ENCODE peak calls at places on chromosomes 13 and 19, in eight cellular contexts. One of them, this sample, is unnamed.

GRCh38 chr19:2720777-2721569 is at the start of gene DIRAS1:
- DNase-seq in A172: no peak
- DNase-seq in activated CD4-positive, alpha-beta T cell treated with anti-CD3 and anti-CD28 coated beads for 24 hours: no peak
- DNase-seq in hippocampal formation: no peak
- DNase-seq in GM23248: peak; percentile 26
- DNase-seq in stimulated activated CD8-positive, alpha-beta memory T cell treated with anti-CD3 and anti-CD28 coated beads, Interleukin-15, amount 100 ng/mL, for 1 hour: no peak
- DNase-seq in T-helper 9 cell: no peak
- DNase-seq in AG10803: no peak
- DNase-seq in this sample: no peak

GRCh38 chr19:34193876-34194275 is 21.6 kb downstream of the LSM14A start:
- DNase-seq in stimulated activated CD8-positive, alpha-beta memory T cell treated with anti-CD3 and anti-CD28 coated beads, Interleukin-15, amount 100 ng/mL, for 1 hour: no peak
- DNase-seq in GM23248: no peak
- DNase-seq in A172: no peak
- DNase-seq in T-helper 9 cell: no peak
- DNase-seq in hippocampal formation: no peak
- DNase-seq in AG10803: no peak
- DNase-seq in activated CD4-positive, alpha-beta T cell treated with anti-CD3 and anti-CD28 coated beads for 24 hours: no peak
- DNase-seq in this sample: no peak

GRCh38 chr13:37009692-37010091 is 9.1 kb downstream of the EXOSC8 start:
- DNase-seq in AG10803: no peak
- DNase-seq in hippocampal formation: no peak
- DNase-seq in GM23248: no peak
- DNase-seq in A172: no peak
- DNase-seq in stimulated activated CD8-positive, alpha-beta memory T cell treated with anti-CD3 and anti-CD28 coated beads, Interleukin-15, amount 100 ng/mL, for 1 hour: no peak
- DNase-seq in T-helper 9 cell: no peak
- DNase-seq in activated CD4-positive, alpha-beta T cell treated with anti-CD3 and anti-CD28 coated beads for 24 hours: no peak
- DNase-seq in this sample: no peak

GRCh38 chr13:36616706-36617105 is 57.1 kb upstream of the SERTM1 start:
- DNase-seq in GM23248: no peak
- DNase-seq in T-helper 9 cell: no peak
- DNase-seq in stimulated activated CD8-positive, alpha-beta memory T cell treated with anti-CD3 and anti-CD28 coated beads, Interleukin-15, amount 100 ng/mL, for 1 hour: no peak
- DNase-seq in activated CD4-positive, alpha-beta T cell treated with anti-CD3 and anti-CD28 coated beads for 24 hours: no peak
- DNase-seq in A172: no peak
- DNase-seq in AG10803: no peak
- DNase-seq in hippocampal formation: no peak
- DNase-seq in this sample: no peak

GRCh38 chr13:99896712-99897440 is 74.7 kb downstream of the ZIC5 start:
- DNase-seq in AG10803: no peak
- DNase-seq in activated CD4-positive, alpha-beta T cell treated with anti-CD3 and anti-CD28 coated beads for 24 hours: no peak
- DNase-seq in hippocampal formation: no peak
- DNase-seq in GM23248: no peak
- DNase-seq in stimulated activated CD8-positive, alpha-beta memory T cell treated with anti-CD3 and anti-CD28 coated beads, Interleukin-15, amount 100 ng/mL, for 1 hour: no peak
- DNase-seq in T-helper 9 cell: no peak
- DNase-seq in A172: no peak
- DNase-seq in this sample: no peak

GRCh38 chr13:19981685-19982238 is 23.2 kb downstream of the ZMYM2 start:
- DNase-seq in activated CD4-positive, alpha-beta T cell treated with anti-CD3 and anti-CD28 coated beads for 24 hours: no peak
- DNase-seq in hippocampal formation: no peak
- DNase-seq in stimulated activated CD8-positive, alpha-beta memory T cell treated with anti-CD3 and anti-CD28 coated beads, Interleukin-15, amount 100 ng/mL, for 1 hour: no peak
- DNase-seq in A172: no peak
- DNase-seq in GM23248: no peak
- DNase-seq in AG10803: no peak
- DNase-seq in T-helper 9 cell: no peak
- DNase-seq in this sample: no peak

GRCh38 chr13:48334534-48335127 is 31.1 kb downstream of the RB1 start:
- DNase-seq in AG10803: peak; percentile 41
- DNase-seq in activated CD4-positive, alpha-beta T cell treated with anti-CD3 and anti-CD28 coated beads for 24 hours: no peak
- DNase-seq in A172: peak; percentile 21
- DNase-seq in GM23248: peak; percentile 59
- DNase-seq in hippocampal formation: peak; percentile 63
- DNase-seq in T-helper 9 cell: no peak
- DNase-seq in stimulated activated CD8-positive, alpha-beta memory T cell treated with anti-CD3 and anti-CD28 coated beads, Interleukin-15, amount 100 ng/mL, for 1 hour: no peak
- DNase-seq in this sample: no peak

GRCh38 chr13:29782798-29783197 is 67.6 kb downstream of the UBL3 start:
- DNase-seq in A172: no peak
- DNase-seq in GM23248: peak; percentile 28
- DNase-seq in AG10803: no peak
- DNase-seq in stimulated activated CD8-positive, alpha-beta memory T cell treated with anti-CD3 and anti-CD28 coated beads, Interleukin-15, amount 100 ng/mL, for 1 hour: no peak
- DNase-seq in activated CD4-positive, alpha-beta T cell treated with anti-CD3 and anti-CD28 coated beads for 24 hours: no peak
- DNase-seq in T-helper 9 cell: no peak
- DNase-seq in hippocampal formation: no peak
- DNase-seq in this sample: peak; percentile 16

GRCh38 chr13:88411696-88412095 is 740.5 kb downstream of the SLITRK5 start:
- DNase-seq in GM23248: no peak
- DNase-seq in AG10803: no peak
- DNase-seq in activated CD4-positive, alpha-beta T cell treated with anti-CD3 and anti-CD28 coated beads for 24 hours: no peak
- DNase-seq in stimulated activated CD8-positive, alpha-beta memory T cell treated with anti-CD3 and anti-CD28 coated beads, Interleukin-15, amount 100 ng/mL, for 1 hour: no peak
- DNase-seq in hippocampal formation: peak; percentile 17
- DNase-seq in A172: no peak
- DNase-seq in T-helper 9 cell: no peak
- DNase-seq in this sample: no peak

GRCh38 chr19:55446060-55446459 is 3.0 kb upstream of the SHISA7 start:
- DNase-seq in stimulated activated CD8-positive, alpha-beta memory T cell treated with anti-CD3 and anti-CD28 coated beads, Interleukin-15, amount 100 ng/mL, for 1 hour: no peak
- DNase-seq in hippocampal formation: no peak
- DNase-seq in GM23248: no peak
- DNase-seq in A172: no peak
- DNase-seq in AG10803: no peak
- DNase-seq in activated CD4-positive, alpha-beta T cell treated with anti-CD3 and anti-CD28 coated beads for 24 hours: no peak
- DNase-seq in T-helper 9 cell: no peak
- DNase-seq in this sample: no peak

GRCh38 chr19:6242677-6243076 is 37.1 kb downstream of the MLLT1 start:
- DNase-seq in A172: no peak
- DNase-seq in stimulated activated CD8-positive, alpha-beta memory T cell treated with anti-CD3 and anti-CD28 coated beads, Interleukin-15, amount 100 ng/mL, for 1 hour: no peak
- DNase-seq in hippocampal formation: no peak
- DNase-seq in GM23248: no peak
- DNase-seq in activated CD4-positive, alpha-beta T cell treated with anti-CD3 and anti-CD28 coated beads for 24 hours: no peak
- DNase-seq in T-helper 9 cell: no peak
- DNase-seq in AG10803: no peak
- DNase-seq in this sample: no peak

GRCh38 chr19:53936035-53936434 is 26.7 kb upstream of the CACNG8 start:
- DNase-seq in activated CD4-positive, alpha-beta T cell treated with anti-CD3 and anti-CD28 coated beads for 24 hours: no peak
- DNase-seq in A172: no peak
- DNase-seq in AG10803: no peak
- DNase-seq in T-helper 9 cell: no peak
- DNase-seq in hippocampal formation: no peak
- DNase-seq in GM23248: no peak
- DNase-seq in stimulated activated CD8-positive, alpha-beta memory T cell treated with anti-CD3 and anti-CD28 coated beads, Interleukin-15, amount 100 ng/mL, for 1 hour: no peak
- DNase-seq in this sample: no peak

GRCh38 chr19:54352041-54352440 is 12.7 kb downstream of the LAIR1 start:
- DNase-seq in hippocampal formation: no peak
- DNase-seq in GM23248: no peak
- DNase-seq in activated CD4-positive, alpha-beta T cell treated with anti-CD3 and anti-CD28 coated beads for 24 hours: no peak
- DNase-seq in T-helper 9 cell: no peak
- DNase-seq in A172: no peak
- DNase-seq in stimulated activated CD8-positive, alpha-beta memory T cell treated with anti-CD3 and anti-CD28 coated beads, Interleukin-15, amount 100 ng/mL, for 1 hour: no peak
- DNase-seq in AG10803: no peak
- DNase-seq in this sample: no peak

GRCh38 chr13:44373247-44373600 is 400 bp upstream of the SERP2 start:
- DNase-seq in activated CD4-positive, alpha-beta T cell treated with anti-CD3 and anti-CD28 coated beads for 24 hours: no peak
- DNase-seq in GM23248: no peak
- DNase-seq in AG10803: no peak
- DNase-seq in T-helper 9 cell: no peak
- DNase-seq in A172: no peak
- DNase-seq in hippocampal formation: no peak
- DNase-seq in stimulated activated CD8-positive, alpha-beta memory T cell treated with anti-CD3 and anti-CD28 coated beads, Interleukin-15, amount 100 ng/mL, for 1 hour: no peak
- DNase-seq in this sample: no peak

GRCh38 chr19:1837625-1838105 is 10.6 kb downstream of the REXO1 start:
- DNase-seq in A172: no peak
- DNase-seq in hippocampal formation: no peak
- DNase-seq in stimulated activated CD8-positive, alpha-beta memory T cell treated with anti-CD3 and anti-CD28 coated beads, Interleukin-15, amount 100 ng/mL, for 1 hour: no peak
- DNase-seq in AG10803: no peak
- DNase-seq in T-helper 9 cell: peak; percentile 65
- DNase-seq in GM23248: peak; percentile 47
- DNase-seq in activated CD4-positive, alpha-beta T cell treated with anti-CD3 and anti-CD28 coated beads for 24 hours: no peak
- DNase-seq in this sample: peak; percentile 69

GRCh38 chr19:12825259-12826131 is 8.9 kb downstream of the RTBDN start:
- DNase-seq in stimulated activated CD8-positive, alpha-beta memory T cell treated with anti-CD3 and anti-CD28 coated beads, Interleukin-15, amount 100 ng/mL, for 1 hour: no peak
- DNase-seq in T-helper 9 cell: no peak
- DNase-seq in GM23248: peak; percentile 44
- DNase-seq in hippocampal formation: no peak
- DNase-seq in activated CD4-positive, alpha-beta T cell treated with anti-CD3 and anti-CD28 coated beads for 24 hours: no peak
- DNase-seq in A172: peak; percentile 40
- DNase-seq in AG10803: peak; percentile 32
- DNase-seq in this sample: peak; percentile 63

GRCh38 chr19:12833747-12834417 is 497 bp downstream of the RTBDN start:
- DNase-seq in stimulated activated CD8-positive, alpha-beta memory T cell treated with anti-CD3 and anti-CD28 coated beads, Interleukin-15, amount 100 ng/mL, for 1 hour: no peak
- DNase-seq in A172: no peak
- DNase-seq in AG10803: no peak
- DNase-seq in activated CD4-positive, alpha-beta T cell treated with anti-CD3 and anti-CD28 coated beads for 24 hours: no peak
- DNase-seq in hippocampal formation: no peak
- DNase-seq in T-helper 9 cell: peak; percentile 29
- DNase-seq in GM23248: peak; percentile 45
- DNase-seq in this sample: peak; percentile 64

GRCh38 chr19:3783660-3784584 is 2.3 kb downstream of the MATK start:
- DNase-seq in hippocampal formation: no peak
- DNase-seq in GM23248: no peak
- DNase-seq in activated CD4-positive, alpha-beta T cell treated with anti-CD3 and anti-CD28 coated beads for 24 hours: no peak
- DNase-seq in AG10803: no peak
- DNase-seq in T-helper 9 cell: peak; percentile 16
- DNase-seq in stimulated activated CD8-positive, alpha-beta memory T cell treated with anti-CD3 and anti-CD28 coated beads, Interleukin-15, amount 100 ng/mL, for 1 hour: no peak
- DNase-seq in A172: no peak
- DNase-seq in this sample: peak; percentile 66

GRCh38 chr13:32883501-32883900 is 132.7 kb upstream of the KL start:
- DNase-seq in hippocampal formation: peak; percentile 14
- DNase-seq in stimulated activated CD8-positive, alpha-beta memory T cell treated with anti-CD3 and anti-CD28 coated beads, Interleukin-15, amount 100 ng/mL, for 1 hour: no peak
- DNase-seq in T-helper 9 cell: no peak
- DNase-seq in AG10803: peak; percentile 43
- DNase-seq in A172: peak; percentile 31
- DNase-seq in GM23248: peak; percentile 57
- DNase-seq in activated CD4-positive, alpha-beta T cell treated with anti-CD3 and anti-CD28 coated beads for 24 hours: no peak
- DNase-seq in this sample: no peak